ENCODE peak calls at places on chromosomes 4 and X, in five cellular contexts. O is M059J; S is stimulated activated CD4-positive, alpha-beta T cell treated with anti-CD3 and anti-CD28 coated beads, Interleukin-15, amount 100 ng/mL, for 1 hour; V is renal cortical epithelial cell; K is T-helper 2 cell. F is an unnamed sample.

GRCh38 chr4:8260656-8261111 is 8.9 kb upstream of the HTRA3 start:
- DNase-seq in V (peak), O (peak), K (no peak), S (no peak), F (peak)

GRCh38 chrX:15343075-15343476 is 7.8 kb upstream of the PIGA start:
- DNase-seq in V (peak), K (no peak), S (no peak), O (peak), F (peak)

GRCh38 chr4:183287309-183287659 is 32.8 kb downstream of the CLDN22 start:
- DNase-seq in O (no peak), V (peak), S (no peak), K (no peak), F (no peak)

GRCh38 chr4:52051213-52051614 is at the start of gene SPATA18:
- DNase-seq in O (no peak), S (no peak), K (no peak), V (no peak), F (no peak)

GRCh38 chrX:41475166-41475565 is 28.0 kb downstream of the NYX start:
- DNase-seq in O (no peak), V (no peak), S (no peak), K (no peak), F (no peak)

GRCh38 chrX:40098264-40099045 is 697 bp upstream of the BCOR start:
- DNase-seq in K (peak), S (no peak), O (peak), V (no peak), F (peak)

GRCh38 chr4:10456270-10457254 is 664 bp downstream of the ZNF518B start:
- DNase-seq in S (peak), V (peak), O (peak), K (peak), F (peak)

GRCh38 chrX:41858161-41858775 is 65.1 kb downstream of the CASK start:
- DNase-seq in O (no peak), K (no peak), S (no peak), V (no peak), F (no peak)

GRCh38 chr4:106287353-106287969 is 28.5 kb downstream of the TBCK start:
- DNase-seq in V (peak), S (no peak), O (peak), K (no peak), F (peak)

GRCh38 chrX:10115082-10115481 is 41.7 kb upstream of the CLCN4 start:
- DNase-seq in K (no peak), O (no peak), V (no peak), S (no peak), F (no peak)

GRCh38 chr4:75555294-75556164 is at the start of gene ODAPH:
- DNase-seq in V (peak), S (no peak), K (no peak), O (peak), F (peak)

GRCh38 chrX:109959356-109959871 is 43.5 kb upstream of the TMEM164 start:
- DNase-seq in O (peak), K (no peak), V (no peak), S (no peak), F (no peak)

GRCh38 chr4:169604131-169604900 is 8.1 kb downstream of the NEK1 start:
- DNase-seq in V (peak), O (peak), S (no peak), K (no peak), F (peak)

GRCh38 chr4:6381571-6382123 is 90.8 kb downstream of the PPP2R2C start:
- DNase-seq in S (no peak), O (no peak), V (no peak), K (no peak), F (no peak)

GRCh38 chrX:71099736-71100135 is 4.1 kb downstream of the FOXO4 start:
- DNase-seq in K (no peak), V (no peak), S (no peak), O (no peak), F (no peak)

GRCh38 chr4:6352031-6352763 is 82.5 kb downstream of the WFS1 start:
- DNase-seq in O (no peak), V (no peak), K (no peak), S (no peak), F (no peak)

GRCh38 chr4:112897548-112897947 is 151.9 kb upstream of the ANK2 start:
- DNase-seq in V (no peak), O (no peak), K (no peak), S (no peak), F (peak)

F was measured in LHCN-M2.